ENCODE peak calls at places on chromosome 9, in six cellular contexts. O is activated B cell treated with CpG ODN at 0.5 μM for 24 hours, S is astrocyte of the spinal cord, V is HepG2, K is choroid plexus epithelial cell, U is endothelial cell. D is an unnamed sample.

GRCh38 chr9:80664327-80665210 is 1024.8 kb downstream of the TLE1 start:
- DNase-seq in O (no peak), S (peak), V (no peak), K (peak), U (no peak), D (no peak)

GRCh38 chr9:38023661-38024035 is 45.4 kb downstream of the SHB start:
- DNase-seq in O (no peak), S (no peak), V (no peak), K (no peak), U (no peak), D (no peak)

GRCh38 chr9:31023793-31024192 is 1360.7 kb upstream of the ACO1 start:
- DNase-seq in O (no peak), S (no peak), V (no peak), K (no peak), U (no peak), D (no peak)

GRCh38 chr9:86990276-86990675 is 43.0 kb upstream of the GAS1 start:
- DNase-seq in O (no peak), S (no peak), V (no peak), K (peak), U (no peak), D (no peak)

GRCh38 chr9:135998410-135999071 is 37.4 kb upstream of the UBAC1 start:
- DNase-seq in O (no peak), S (no peak), V (no peak), K (no peak), U (no peak), D (no peak)

GRCh38 chr9:112731971-112732370 is 14.1 kb upstream of the INIP start:
- DNase-seq in O (no peak), S (no peak), V (peak), K (no peak), U (no peak), D (no peak)

GRCh38 chr9:124281934-124282351 is 24.2 kb downstream of the NEK6 start:
- DNase-seq in O (no peak), S (peak), V (peak), K (peak), U (no peak), D (peak)

GRCh38 chr9:100700689-100701318 is 122.9 kb downstream of the CAVIN4 start:
- DNase-seq in O (no peak), S (no peak), V (peak), K (peak), U (peak), D (peak)

GRCh38 chr9:15423328-15423985 is 781 bp downstream of the SNAPC3 start:
- DNase-seq in O (no peak), S (peak), V (no peak), K (peak), U (no peak), D (no peak)

GRCh38 chr9:128438343-128439109 is 17.3 kb upstream of the ODF2 start:
- DNase-seq in O (peak), S (peak), V (peak), K (peak), U (peak), D (peak)

GRCh38 chr9:134056483-134057310 is 11.1 kb downstream of the BRD3 start:
- DNase-seq in O (no peak), S (no peak), V (no peak), K (no peak), U (no peak), D (no peak)

GRCh38 chr9:31210982-31211570 is 1173.4 kb upstream of the ACO1 start:
- DNase-seq in O (no peak), S (no peak), V (no peak), K (peak), U (no peak), D (no peak)

GRCh38 chr9:96884443-96884842 is 30.1 kb upstream of the ZNF782 start:
- DNase-seq in O (no peak), S (peak), V (peak), K (peak), U (no peak), D (peak)

GRCh38 chr9:114088571-114089170 is 10.4 kb downstream of the KIF12 start:
- DNase-seq in O (no peak), S (no peak), V (no peak), K (no peak), U (no peak), D (no peak)

GRCh38 chr9:127411122-127411521 is 13.1 kb upstream of the ZNF79 start:
- DNase-seq in O (no peak), S (no peak), V (no peak), K (no peak), U (no peak), D (no peak)

GRCh38 chr9:130539473-130540223 is 39.7 kb upstream of the FUBP3 start:
- DNase-seq in O (no peak), S (peak), V (no peak), K (peak), U (no peak), D (peak)

GRCh38 chr9:5493597-5494511 is 16.5 kb upstream of the PDCD1LG2 start:
- DNase-seq in O (no peak), S (peak), V (no peak), K (peak), U (no peak), D (no peak)

GRCh38 chr9:134855231-134855899 is 25.2 kb upstream of the FCN2 start:
- DNase-seq in O (no peak), S (no peak), V (no peak), K (no peak), U (no peak), D (no peak)

GRCh38 chr9:69299316-69299715 is 25.7 kb upstream of the ENTREP1 start:
- DNase-seq in O (no peak), S (no peak), V (no peak), K (no peak), U (no peak), D (no peak)

GRCh38 chr9:127735530-127736176 is 559 bp upstream of the TOR2A start:
- DNase-seq in O (no peak), S (no peak), V (no peak), K (no peak), U (peak), D (no peak)

GRCh38 chr9:92295240-92295790 is 1.8 kb upstream of the IARS1 start:
- DNase-seq in O (no peak), S (no peak), V (no peak), K (no peak), U (no peak), D (no peak)

GRCh38 chr9:72932669-72933068 is 20.2 kb downstream of the ALDH1A1 start:
- DNase-seq in O (no peak), S (no peak), V (no peak), K (no peak), U (no peak), D (no peak)

GRCh38 chr9:36862206-36863145 is 171.6 kb downstream of the PAX5 start:
- DNase-seq in O (no peak), S (peak), V (peak), K (peak), U (peak), D (peak)

GRCh38 chr9:88280816-88281382 is 107.3 kb upstream of the SPIN1 start:
- DNase-seq in O (no peak), S (peak), V (no peak), K (no peak), U (peak), D (peak)

GRCh38 chr9:706606-707451 is 134.7 kb upstream of the DMRT1 start:
- DNase-seq in O (no peak), S (peak), V (peak), K (peak), U (peak), D (peak)

GRCh38 chr9:88950341-88951141 is 40.7 kb upstream of the S1PR3 start:
- DNase-seq in O (no peak), S (peak), V (peak), K (peak), U (no peak), D (no peak)

GRCh38 chr9:122056484-122056883 is 36.6 kb downstream of the TTLL11 start:
- DNase-seq in O (no peak), S (no peak), V (peak), K (peak), U (peak), D (peak)

GRCh38 chr9:15243086-15243485 is 63.9 kb downstream of the TTC39B start:
- DNase-seq in O (no peak), S (peak), V (no peak), K (no peak), U (no peak), D (no peak)

GRCh38 chr9:121055642-121056143 is 5.6 kb upstream of the C5 start:
- DNase-seq in O (no peak), S (no peak), V (peak), K (peak), U (peak), D (peak)

GRCh38 chr9:111805841-111806241 is 11.1 kb upstream of the SHOC1 start:
- DNase-seq in O (no peak), S (peak), V (no peak), K (peak), U (no peak), D (no peak)

GRCh38 chr9:79902937-79903600 is 331.3 kb downstream of the TLE4 start:
- DNase-seq in O (no peak), S (peak), V (no peak), K (no peak), U (no peak), D (no peak)

GRCh38 chr9:100714372-100715099 is 136.7 kb downstream of the CAVIN4 start:
- DNase-seq in O (no peak), S (peak), V (peak), K (peak), U (peak), D (peak)

GRCh38 chr9:20683351-20684034 is 566 bp upstream of the FOCAD start:
- DNase-seq in O (no peak), S (peak), V (peak), K (peak), U (no peak), D (no peak)

GRCh38 chr9:20988916-20989315 is 42.5 kb downstream of the HACD4 start:
- DNase-seq in O (no peak), S (peak), V (no peak), K (peak), U (no peak), D (no peak)

GRCh38 chr9:130276955-130277354 is 11.4 kb downstream of the HMCN2 start:
- DNase-seq in O (no peak), S (no peak), V (no peak), K (no peak), U (no peak), D (no peak)

GRCh38 chr9:117160254-117160653 is 254.6 kb downstream of the ASTN2 start:
- DNase-seq in O (no peak), S (no peak), V (no peak), K (peak), U (no peak), D (no peak)

GRCh38 chr9:113892861-113893491 is 16.9 kb downstream of the ZNF618 start:
- DNase-seq in O (no peak), S (no peak), V (no peak), K (no peak), U (no peak), D (no peak)

GRCh38 chr9:129415954-129416651 is 204.8 kb downstream of the C9orf50 start:
- DNase-seq in O (no peak), S (no peak), V (no peak), K (no peak), U (no peak), D (no peak)

GRCh38 chr9:72300884-72301283 is 64.1 kb downstream of the ZFAND5 start:
- DNase-seq in O (no peak), S (no peak), V (no peak), K (no peak), U (no peak), D (no peak)

GRCh38 chr9:12882430-12882829 is 107.6 kb downstream of the LURAP1L start:
- DNase-seq in O (no peak), S (peak), V (no peak), K (peak), U (no peak), D (no peak)

GRCh38 chr9:2837915-2838314 is 6.0 kb downstream of the PUM3 start:
- DNase-seq in O (no peak), S (no peak), V (no peak), K (peak), U (no peak), D (no peak)
- TF ChIP-seq CTCF in O (no peak), S (no peak), V (no peak), K (peak), U (no peak), D (no peak)

DNA sequence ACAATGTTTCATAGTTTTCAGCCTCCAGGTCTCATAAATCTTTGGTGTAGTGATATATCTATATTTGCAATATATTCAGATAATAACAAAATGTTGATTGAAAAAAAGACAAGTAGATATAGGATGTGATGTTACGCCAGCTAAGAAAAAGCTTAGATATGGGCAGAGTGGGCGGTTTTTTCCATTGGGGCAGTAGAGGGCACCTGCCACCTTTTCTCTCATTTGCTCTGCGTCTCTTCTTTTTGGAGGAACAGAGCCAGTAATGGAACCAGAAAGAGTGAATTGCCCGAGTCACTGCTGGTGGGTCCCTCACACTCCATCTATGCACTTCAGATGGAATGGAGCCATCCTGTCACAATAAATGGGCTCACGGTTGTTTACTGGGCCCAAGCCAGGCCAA is 62.1 kb upstream of the FANCC start:
- DNase-seq in O (no peak), S (no peak), V (no peak), K (no peak), U (no peak), D (no peak)
- TF ChIP-seq CTCF in O (no peak), S (no peak), V (no peak), K (no peak), U (no peak), D (no peak)

GRCh38 chr9:18847576-18848275 is 185.3 kb downstream of the SAXO1 start:
- DNase-seq in O (no peak), S (no peak), V (no peak), K (no peak), U (no peak), D (no peak)

GRCh38 chr9:18851069-18851468 is 181.9 kb downstream of the SAXO1 start:
- DNase-seq in O (no peak), S (no peak), V (no peak), K (no peak), U (no peak), D (no peak)

GRCh38 chr9:18849910-18850677 is 182.9 kb downstream of the SAXO1 start:
- DNase-seq in O (no peak), S (no peak), V (no peak), K (no peak), U (no peak), D (no peak)

GRCh38 chr9:18849186-18849724 is 183.8 kb downstream of the SAXO1 start:
- DNase-seq in O (no peak), S (no peak), V (no peak), K (no peak), U (no peak), D (no peak)

GRCh38 chr9:18848657-18849056 is 184.4 kb downstream of the SAXO1 start:
- DNase-seq in O (no peak), S (no peak), V (no peak), K (no peak), U (no peak), D (no peak)
- TF ChIP-seq CTCF in O (no peak), S (no peak), V (no peak), K (no peak), U (no peak), D (no peak)

GRCh38 chr9:9392755-9393154 is 1220.0 kb downstream of the PTPRD start:
- DNase-seq in O (no peak), S (no peak), V (no peak), K (no peak), U (no peak), D (no peak)

GRCh38 chr9:9389904-9390303 is 1222.9 kb downstream of the PTPRD start:
- DNase-seq in O (no peak), S (no peak), V (no peak), K (no peak), U (no peak), D (no peak)

GRCh38 chr9:9387511-9388115 is 1225.2 kb downstream of the PTPRD start:
- DNase-seq in O (no peak), S (no peak), V (no peak), K (no peak), U (no peak), D (no peak)
- TF ChIP-seq CTCF in O (no peak), S (no peak), V (no peak), K (no peak), U (peak), D (no peak)

D was measured in Calu3.